ENCODE peak calls at places on chromosomes 4 and X, in nine cellular contexts. O is A172; E is ecto neural progenitor cell; L is upper lobe of right lung; Z is activated CD4-positive, alpha-beta T cell treated with anti-CD3 and anti-CD28 coated beads for 36 hours; P is Karpas-422; I is colonic mucosa; G is NCI-H345; A is neuronal stem cell. D is an unnamed sample.

GRCh38 chr4:178414881-178415446 is 972.7 kb upstream of the AGA start:
- DNase-seq in O (no peak), E (no peak), L (peak), Z (no peak), P (no peak), I (no peak), G (no peak), A (no peak), D (no peak)

GRCh38 chr4:140368686-140369085 is 4.8 kb upstream of the SCOC start:
- DNase-seq in O (no peak), E (no peak), L (no peak), Z (no peak), P (no peak), I (no peak), G (no peak), A (no peak), D (no peak)

GRCh38 chr4:167890226-167890625 is 202.1 kb upstream of the ANXA10 start:
- DNase-seq in O (no peak), E (no peak), L (no peak), Z (no peak), P (no peak), I (no peak), G (no peak), A (no peak), D (no peak)

GRCh38 chr4:14218641-14219040 is 591.1 kb upstream of the BOD1L1 start:
- DNase-seq in O (no peak), E (no peak), L (no peak), Z (no peak), P (no peak), I (peak), G (no peak), A (no peak), D (no peak)

GRCh38 chr4:157217708-157218107 is 2.8 kb upstream of the GRIA2 start:
- DNase-seq in O (peak), E (no peak), L (no peak), Z (no peak), P (peak), I (no peak), G (peak), A (no peak), D (peak)

GRCh38 chrX:84907324-84907946 is 96.2 kb upstream of the APOOL start:
- DNase-seq in O (peak), E (no peak), L (no peak), Z (no peak), P (no peak), I (no peak), G (no peak), A (no peak), D (no peak)

GRCh38 chrX:46072776-46073175 is 472.4 kb downstream of the ZNF674 start:
- DNase-seq in O (no peak), E (no peak), L (no peak), Z (no peak), P (no peak), I (no peak), G (no peak), A (no peak), D (no peak)

GRCh38 chr4:72553540-72553939 is 15.5 kb downstream of the ADAMTS3 start:
- DNase-seq in O (no peak), E (no peak), L (no peak), Z (no peak), P (no peak), I (no peak), G (no peak), A (no peak), D (no peak)

GRCh38 chrX:49701323-49701722 is 5.5 kb upstream of the PAGE1 start:
- DNase-seq in O (no peak), E (no peak), L (no peak), Z (no peak), P (no peak), I (no peak), G (no peak), A (no peak), D (no peak)

GRCh38 chr4:47278631-47279030 is 184.9 kb downstream of the COMMD8 start:
- DNase-seq in O (no peak), E (no peak), L (no peak), Z (no peak), P (no peak), I (no peak), G (no peak), A (no peak), D (no peak)

GRCh38 chr4:133081246-133081645 is 67.8 kb upstream of the PCDH10 start:
- DNase-seq in O (no peak), E (no peak), L (no peak), Z (no peak), P (peak), I (no peak), G (no peak), A (no peak), D (no peak)

GRCh38 chr4:38855466-38855865 is 1.2 kb downstream of the TLR6 start:
- DNase-seq in O (no peak), E (no peak), L (no peak), Z (no peak), P (peak), I (no peak), G (no peak), A (no peak), D (no peak)

GRCh38 chr4:129350800-129351199 is 254.8 kb downstream of the C4orf33 start:
- DNase-seq in O (no peak), E (no peak), L (no peak), Z (no peak), P (no peak), I (no peak), G (no peak), A (no peak), D (no peak)

GRCh38 chr4:78845469-78845868 is 69.3 kb downstream of the BMP2K start:
- DNase-seq in O (no peak), E (no peak), L (no peak), Z (no peak), P (no peak), I (no peak), G (no peak), A (no peak), D (no peak)

GRCh38 chrX:1212532-1212931 is at the start of gene CRLF2:
- DNase-seq in O (peak), E (no peak), L (no peak), Z (peak), P (no peak), I (no peak), G (no peak), A (no peak), D (no peak)

GRCh38 chr4:134906404-134907023 is 704.9 kb upstream of the PABPC4L start:
- DNase-seq in O (peak), E (no peak), L (no peak), Z (no peak), P (no peak), I (no peak), G (no peak), A (peak), D (peak)

GRCh38 chr4:3219761-3220481 is 29.0 kb upstream of the MSANTD1 start:
- DNase-seq in O (no peak), E (no peak), L (no peak), Z (no peak), P (no peak), I (no peak), G (no peak), A (no peak), D (no peak)

GRCh38 chr4:113821851-113822250 is 60.3 kb upstream of the CAMK2D start:
- DNase-seq in O (no peak), E (no peak), L (no peak), Z (no peak), P (no peak), I (no peak), G (no peak), A (no peak), D (no peak)

GRCh38 chrX:118627084-118627758 is 100.2 kb upstream of the IL13RA1 start:
- DNase-seq in O (no peak), E (no peak), L (no peak), Z (no peak), P (peak), I (no peak), G (no peak), A (no peak), D (no peak)

GRCh38 chr4:149676076-149676475 is 139.6 kb downstream of the IQCM start:
- DNase-seq in O (no peak), E (no peak), L (no peak), Z (no peak), P (no peak), I (no peak), G (no peak), A (no peak), D (no peak)

GRCh38 chr4:66923081-66923865 is 622.0 kb downstream of the CENPC start:
- DNase-seq in O (no peak), E (no peak), L (no peak), Z (no peak), P (no peak), I (no peak), G (no peak), A (no peak), D (no peak)

GRCh38 chr4:57764840-57765239 is 654.7 kb upstream of the IGFBP7 start:
- DNase-seq in O (no peak), E (no peak), L (no peak), Z (no peak), P (no peak), I (no peak), G (no peak), A (no peak), D (no peak)

GRCh38 chrX:103831803-103832544 is at the start of gene RAB9B:
- DNase-seq in O (peak), E (peak), L (peak), Z (peak), P (no peak), I (peak), G (peak), A (peak), D (peak)

GRCh38 chr4:98793658-98794057 is 135.2 kb upstream of the TSPAN5 start:
- DNase-seq in O (no peak), E (no peak), L (no peak), Z (no peak), P (no peak), I (no peak), G (no peak), A (no peak), D (no peak)

GRCh38 chr4:79576480-79576803 is 168.4 kb upstream of the GK2 start:
- DNase-seq in O (peak), E (no peak), L (no peak), Z (peak), P (peak), I (no peak), G (peak), A (peak), D (no peak)

GRCh38 chrX:103253608-103254007 is 1.3 kb downstream of the TCEAL8 start:
- DNase-seq in O (no peak), E (no peak), L (no peak), Z (no peak), P (no peak), I (no peak), G (no peak), A (no peak), D (peak)

GRCh38 chrX:131923614-131924250 is 99.4 kb upstream of the STK26 start:
- DNase-seq in O (no peak), E (no peak), L (no peak), Z (no peak), P (no peak), I (no peak), G (no peak), A (no peak), D (no peak)

GRCh38 chrX:112058766-112059165 is 23.8 kb downstream of the TRPC5 start:
- DNase-seq in O (no peak), E (no peak), L (no peak), Z (no peak), P (no peak), I (no peak), G (no peak), A (no peak), D (no peak)

GRCh38 chr4:5021546-5021945 is 2.3 kb upstream of the CYTL1 start:
- DNase-seq in O (no peak), E (no peak), L (no peak), Z (no peak), P (no peak), I (no peak), G (no peak), A (no peak), D (no peak)

GRCh38 chrX:140091276-140091886 is 126.1 kb upstream of the CXorf66 start:
- DNase-seq in O (no peak), E (peak), L (peak), Z (peak), P (no peak), I (peak), G (no peak), A (peak), D (peak)

GRCh38 chrX:72392042-72392441 is 86.3 kb upstream of the CITED1 start:
- DNase-seq in O (no peak), E (no peak), L (no peak), Z (no peak), P (no peak), I (no peak), G (no peak), A (no peak), D (no peak)

GRCh38 chr4:16659120-16659519 is 239.3 kb downstream of the LDB2 start:
- DNase-seq in O (no peak), E (no peak), L (no peak), Z (no peak), P (no peak), I (no peak), G (no peak), A (no peak), D (no peak)

GRCh38 chr4:119729815-119730643 is 101.4 kb upstream of the PDE5A start:
- DNase-seq in O (peak), E (no peak), L (no peak), Z (no peak), P (no peak), I (peak), G (no peak), A (no peak), D (no peak)

GRCh38 chr4:124863039-124863545 is 150.6 kb upstream of the ANKRD50 start:
- DNase-seq in O (no peak), E (no peak), L (no peak), Z (no peak), P (no peak), I (no peak), G (no peak), A (no peak), D (no peak)

GRCh38 chr4:147833254-147833653 is 101.4 kb downstream of the ARHGAP10 start:
- DNase-seq in O (peak), E (no peak), L (no peak), Z (no peak), P (no peak), I (no peak), G (no peak), A (no peak), D (no peak)

GRCh38 chr4:68375667-68376559 is 26.0 kb upstream of the YTHDC1 start:
- DNase-seq in O (peak), E (peak), L (peak), Z (peak), P (peak), I (peak), G (peak), A (peak), D (peak)

GRCh38 chr4:4658051-4658450 is 116.2 kb upstream of the STX18 start:
- DNase-seq in O (no peak), E (no peak), L (no peak), Z (no peak), P (no peak), I (no peak), G (no peak), A (no peak), D (no peak)

GRCh38 chrX:68428431-68428830 is 4.9 kb downstream of the OPHN1 start:
- DNase-seq in O (peak), E (no peak), L (no peak), Z (no peak), P (no peak), I (no peak), G (no peak), A (no peak), D (no peak)

GRCh38 chr4:3406021-3406420 is 35.7 kb upstream of the HGFAC start:
- DNase-seq in O (no peak), E (no peak), L (peak), Z (no peak), P (no peak), I (no peak), G (no peak), A (no peak), D (no peak)

GRCh38 chr4:134024251-134024650 is 177.3 kb downstream of the PABPC4L start:
- DNase-seq in O (peak), E (no peak), L (no peak), Z (no peak), P (no peak), I (no peak), G (peak), A (no peak), D (no peak)